ENCODE peak calls at places on chromosomes 4 and X, in seven cellular contexts. F is GM12878, L is kidney, J is trophoblast cell, V is neural progenitor cell, O is mammary epithelial cell, P is mesenchymal stem cell. H is an unnamed sample.
A peak's percentile ranks its signal among the peaks of the same experiment; 100 is the strongest.

GRCh38 chr4:13481569-13481968 is 2.6 kb downstream of the RAB28 start:
- DNase-seq in F (no peak), L (no peak), J (no peak), V (peak; percentile 32), O (peak; percentile 58), P (peak; percentile 59), H (no peak)

GRCh38 chr4:118058955-118059354 is 24.7 kb downstream of the NDST3 start:
- DNase-seq in F (no peak), L (no peak), J (no peak), V (no peak), O (no peak), P (no peak), H (no peak)

GRCh38 chr4:6419452-6420028 is 52.9 kb downstream of the PPP2R2C start:
- DNase-seq in F (no peak), L (peak; percentile 22), J (no peak), V (no peak), O (no peak), P (no peak), H (no peak)

GRCh38 chrX:45803383-45803921 is 602.8 kb upstream of the DIPK2B start:
- DNase-seq in F (no peak), L (no peak), J (peak; percentile 54), V (no peak), O (peak; percentile 98), P (peak; percentile 90), H (no peak)

GRCh38 chr4:30719363-30720020 is 677 bp upstream of the PCDH7 start:
- DNase-seq in F (no peak), L (peak; percentile 80), J (no peak), V (peak; percentile 87), O (peak; percentile 78), P (peak; percentile 87), H (peak; percentile 45)

GRCh38 chr4:102500371-102501175 is 586 bp upstream of the NFKB1 start:
- DNase-seq in F (no peak), L (peak; percentile 88), J (peak; percentile 21), V (peak; percentile 54), O (peak; percentile 58), P (peak; percentile 67), H (peak; percentile 62)

GRCh38 chrX:37686348-37686736 is 751 bp downstream of the XK start:
- DNase-seq in F (no peak), L (no peak), J (no peak), V (no peak), O (no peak), P (no peak), H (no peak)

GRCh38 chr4:145888393-145888792 is 50.2 kb downstream of the ZNF827 start:
- DNase-seq in F (no peak), L (no peak), J (no peak), V (no peak), O (no peak), P (no peak), H (no peak)

GRCh38 chr4:177554966-177555574 is 112.8 kb upstream of the AGA start:
- DNase-seq in F (no peak), L (no peak), J (peak; percentile 3), V (peak; percentile 28), O (peak; percentile 16), P (peak; percentile 48), H (peak; percentile 27)

GRCh38 chr4:159308571-159309340 is 205.9 kb downstream of the RAPGEF2 start:
- DNase-seq in F (no peak), L (no peak), J (no peak), V (peak; percentile 81), O (peak; percentile 72), P (peak; percentile 27), H (no peak)

GRCh38 chr4:120066182-120066524 is 495 bp downstream of the MAD2L1 start:
- DNase-seq in F (no peak), L (no peak), J (no peak), V (no peak), O (no peak), P (no peak), H (no peak)

GRCh38 chr4:152479428-152480026 is 56.4 kb downstream of the FBXW7 start:
- DNase-seq in F (no peak), L (no peak), J (no peak), V (no peak), O (no peak), P (peak; percentile 42), H (no peak)

GRCh38 chr4:26557164-26557563 is 26.7 kb upstream of the TBC1D19 start:
- DNase-seq in F (no peak), L (no peak), J (no peak), V (no peak), O (peak; percentile 32), P (no peak), H (no peak)

GRCh38 chr4:38306482-38307071 is 346.4 kb downstream of the PTTG2 start:
- DNase-seq in F (peak; percentile 95), L (no peak), J (no peak), V (no peak), O (no peak), P (no peak), H (no peak)

GRCh38 chr4:154998284-154998683 is 210.2 kb upstream of the NPY2R start:
- DNase-seq in F (no peak), L (no peak), J (no peak), V (no peak), O (no peak), P (no peak), H (no peak)

GRCh38 chr4:82939414-82939813 is 38.9 kb downstream of the THAP9 start:
- DNase-seq in F (no peak), L (no peak), J (no peak), V (no peak), O (no peak), P (no peak), H (no peak)

GRCh38 chr4:86939123-86939522 is 4.3 kb downstream of the AFF1 start:
- DNase-seq in F (no peak), L (no peak), J (no peak), V (no peak), O (no peak), P (peak; percentile 34), H (no peak)
- H3K9ac ChIP-seq in F (peak overlapping the region; percentile 61), L (no peak overlapping the region), J (no peak overlapping the region), V (no peak overlapping the region), O (no peak overlapping the region), P (no peak overlapping the region), H (no peak overlapping the region)

GRCh38 chrX:71103110-71103983 is 3.2 kb downstream of the CXorf65 start:
- DNase-seq in F (no peak), L (no peak), J (peak; percentile 13), V (peak; percentile 48), O (no peak), P (no peak), H (peak; percentile 49)

GRCh38 chrX:71100581-71101505 is 5.2 kb downstream of the FOXO4 start:
- DNase-seq in F (no peak), L (no peak), J (no peak), V (no peak), O (no peak), P (no peak), H (no peak)

GRCh38 chrX:71098951-71099506 is 3.4 kb downstream of the FOXO4 start:
- DNase-seq in F (no peak), L (no peak), J (no peak), V (no peak), O (no peak), P (no peak), H (no peak)

GRCh38 chrX:71099736-71100135 is 4.1 kb downstream of the FOXO4 start:
- DNase-seq in F (no peak), L (no peak), J (no peak), V (peak; percentile 43), O (no peak), P (no peak), H (no peak)

DNA sequence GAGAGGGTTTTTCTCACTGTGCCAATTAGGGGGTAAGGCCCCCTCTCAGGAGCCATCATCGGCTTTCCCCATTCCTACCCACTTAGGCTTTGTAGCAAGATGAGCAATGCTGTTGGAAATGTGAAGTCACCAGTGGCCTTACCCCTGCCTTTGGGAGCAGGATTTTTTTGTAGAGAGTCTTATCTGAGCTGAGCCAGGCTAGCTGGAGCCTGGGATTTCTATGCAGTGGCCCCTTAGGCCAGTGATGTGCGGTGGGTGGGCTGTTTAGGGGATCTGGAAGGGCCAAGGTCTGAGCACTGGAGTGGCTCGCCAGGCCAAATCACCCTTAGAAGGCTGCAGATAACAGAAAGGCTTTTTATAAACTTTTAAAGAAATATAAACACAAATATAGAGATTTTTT is 4.2 kb downstream of the CXorf65 start:
- DNase-seq in F (no peak), L (no peak), J (no peak), V (no peak), O (no peak), P (no peak), H (no peak)
- H3K9ac ChIP-seq in F (no peak overlapping the region), L (no peak overlapping the region), J (no peak overlapping the region), V (no peak overlapping the region), O (no peak overlapping the region), P (no peak overlapping the region), H (no peak overlapping the region)

GRCh38 chrX:77564824-77565223 is 117.6 kb downstream of the FGF16 start:
- DNase-seq in F (no peak), L (no peak), J (no peak), V (no peak), O (peak; percentile 6), P (peak; percentile 10), H (no peak)
- H3K9ac ChIP-seq in F (no peak overlapping the region), L (no peak overlapping the region), J (no peak overlapping the region), V (no peak overlapping the region), O (no peak overlapping the region), P (no peak overlapping the region), H (no peak overlapping the region)

GRCh38 chr4:184284336-184284690 is 66.6 kb upstream of the ENPP6 start:
- DNase-seq in F (no peak), L (no peak), J (no peak), V (no peak), O (no peak), P (no peak), H (no peak)
- H3K9ac ChIP-seq in F (peak overlapping the region; percentile 93), L (no peak overlapping the region), J (no peak overlapping the region), V (no peak overlapping the region), O (no peak overlapping the region), P (no peak overlapping the region), H (peak overlapping the region; percentile 57)

DNA sequence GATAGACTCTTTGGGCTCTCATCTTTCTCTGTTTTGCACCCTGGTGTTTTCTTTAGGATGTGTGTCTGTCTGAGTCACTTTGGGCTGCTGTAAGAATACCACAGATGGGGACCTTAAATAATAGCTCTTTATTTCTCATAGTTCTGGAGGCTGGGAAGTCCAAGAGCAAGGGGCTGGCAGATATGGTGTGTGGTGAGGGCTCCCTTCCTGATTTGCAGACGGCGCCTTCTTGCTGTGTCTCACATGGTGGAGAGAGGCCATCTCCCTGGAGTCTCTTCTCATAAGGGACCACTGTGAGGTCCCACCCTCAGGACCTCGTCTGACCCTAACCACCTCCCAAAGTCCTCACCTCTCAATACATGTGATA is 93.7 kb upstream of the ADRA2C start:
- DNase-seq in F (no peak), L (peak; percentile 12), J (no peak), V (no peak), O (no peak), P (no peak), H (no peak)
- H3K9ac ChIP-seq in F (no peak overlapping the region), L (no peak overlapping the region), J (no peak overlapping the region), V (no peak overlapping the region), O (no peak overlapping the region), P (no peak overlapping the region), H (no peak overlapping the region)

DNA sequence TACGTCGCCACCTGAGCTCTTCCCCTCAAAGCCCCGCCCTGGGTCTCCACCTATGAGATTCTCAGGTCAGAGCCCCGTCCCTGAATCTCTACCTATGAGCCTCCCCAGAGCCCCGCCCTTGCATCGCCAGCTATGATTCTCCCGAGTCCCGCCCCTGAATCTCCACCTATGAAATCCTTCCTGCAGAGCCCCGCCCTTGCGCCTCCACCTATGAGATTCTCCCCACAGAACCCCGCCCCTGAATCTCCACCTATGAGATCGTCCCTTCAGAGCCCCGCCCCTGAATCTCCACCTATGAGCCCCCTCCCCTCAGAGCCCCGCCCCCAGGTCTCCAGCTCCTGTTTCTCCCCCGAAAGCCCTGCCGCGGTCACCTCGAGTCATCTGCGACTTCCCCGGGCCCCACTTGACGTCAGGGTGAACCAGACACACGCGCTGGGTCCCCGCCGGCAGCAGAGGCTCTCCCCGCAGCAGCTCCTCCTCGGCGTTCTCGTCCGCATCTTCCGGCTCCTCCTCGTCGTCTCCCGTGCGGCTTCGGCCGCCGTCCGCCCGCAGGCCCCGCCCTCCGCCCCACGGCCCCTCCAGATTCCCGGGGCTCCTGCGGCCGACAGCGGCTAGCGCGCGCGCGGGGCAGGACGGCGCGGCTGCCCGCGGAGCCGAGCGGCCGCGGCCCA is 393 bp downstream of the GTPBP6 start:
- DNase-seq in F (peak; percentile 88), L (peak; percentile 99), J (peak; percentile 99), V (peak; percentile 100), O (peak; percentile 98), P (peak; percentile 99), H (peak; percentile 97)
- H3K9ac ChIP-seq in F (peak overlapping the region; percentile 89), L (no peak overlapping the region), J (peak overlapping the region; percentile 90), V (no peak overlapping the region), O (peak overlapping the region; percentile 72), P (peak overlapping the region; percentile 90), H (no peak overlapping the region)

H was measured in colonic mucosa.